ENCODE peak calls at places on chromosomes 11 and 22, in six cellular contexts. One of them, this sample, is unnamed.

GRCh38 chr11:3906166-3906565 is 50.7 kb downstream of the STIM1 start:
- DNase-seq in neural progenitor cell: no peak
- DNase-seq in fibroblast of the aortic adventitia: no peak
- DNase-seq in right lobe of liver: no peak
- DNase-seq in A673: no peak
- DNase-seq in H9: no peak
- DNase-seq in this sample: no peak

GRCh38 chr22:50274311-50274710 is 4.1 kb upstream of the MAPK11 start:
- DNase-seq in right lobe of liver: peak
- DNase-seq in A673: peak
- DNase-seq in H9: no peak
- DNase-seq in neural progenitor cell: peak
- DNase-seq in fibroblast of the aortic adventitia: peak
- DNase-seq in this sample: peak

GRCh38 chr22:35489225-35489624 is 51.4 kb upstream of the RASD2 start:
- DNase-seq in fibroblast of the aortic adventitia: no peak
- DNase-seq in neural progenitor cell: no peak
- DNase-seq in A673: no peak
- DNase-seq in right lobe of liver: no peak
- DNase-seq in H9: no peak
- DNase-seq in this sample: no peak

GRCh38 chr22:16965083-16965482 is 42.9 kb downstream of the GAB4 start:
- DNase-seq in right lobe of liver: no peak
- DNase-seq in fibroblast of the aortic adventitia: no peak
- DNase-seq in H9: no peak
- DNase-seq in A673: no peak
- DNase-seq in neural progenitor cell: no peak
- DNase-seq in this sample: no peak

GRCh38 chr11:71101046-71101445 is 151.3 kb downstream of the SHANK2 start:
- DNase-seq in right lobe of liver: no peak
- DNase-seq in A673: no peak
- DNase-seq in neural progenitor cell: no peak
- DNase-seq in H9: no peak
- DNase-seq in fibroblast of the aortic adventitia: no peak
- DNase-seq in this sample: no peak

GRCh38 chr22:32794449-32795213 is 6.9 kb upstream of the TIMP3 start:
- DNase-seq in A673: no peak
- DNase-seq in H9: peak
- DNase-seq in neural progenitor cell: no peak
- DNase-seq in fibroblast of the aortic adventitia: peak
- DNase-seq in right lobe of liver: no peak
- DNase-seq in this sample: no peak

GRCh38 chr22:43205748-43206514 is 19.0 kb upstream of the TTLL12 start:
- DNase-seq in H9: no peak
- DNase-seq in A673: no peak
- DNase-seq in right lobe of liver: no peak
- DNase-seq in fibroblast of the aortic adventitia: no peak
- DNase-seq in neural progenitor cell: no peak
- DNase-seq in this sample: no peak

GRCh38 chr11:1382831-1383607 is 6.7 kb upstream of the BRSK2 start:
- DNase-seq in right lobe of liver: peak
- DNase-seq in fibroblast of the aortic adventitia: peak
- DNase-seq in A673: peak
- DNase-seq in H9: peak
- DNase-seq in neural progenitor cell: peak
- DNase-seq in this sample: peak

GRCh38 chr11:17548444-17548843 is 1.4 kb downstream of the OTOG start:
- DNase-seq in right lobe of liver: no peak
- DNase-seq in fibroblast of the aortic adventitia: no peak
- DNase-seq in A673: no peak
- DNase-seq in H9: peak
- DNase-seq in neural progenitor cell: peak
- DNase-seq in this sample: no peak

GRCh38 chr11:25702417-25702816 is 629.5 kb upstream of the ANO3 start:
- DNase-seq in right lobe of liver: no peak
- DNase-seq in A673: no peak
- DNase-seq in H9: no peak
- DNase-seq in fibroblast of the aortic adventitia: no peak
- DNase-seq in neural progenitor cell: no peak
- DNase-seq in this sample: no peak

GRCh38 chr22:18065256-18065655 is 12.5 kb upstream of the PEX26 start:
- DNase-seq in H9: peak
- DNase-seq in right lobe of liver: no peak
- DNase-seq in A673: no peak
- DNase-seq in neural progenitor cell: peak
- DNase-seq in fibroblast of the aortic adventitia: no peak
- DNase-seq in this sample: no peak
- TF ChIP-seq CTCF in H9: peak
- TF ChIP-seq CTCF in right lobe of liver: no peak
- TF ChIP-seq CTCF in A673: no peak
- TF ChIP-seq CTCF in neural progenitor cell: peak
- TF ChIP-seq CTCF in fibroblast of the aortic adventitia: no peak
- TF ChIP-seq CTCF in this sample: no peak

DNA sequence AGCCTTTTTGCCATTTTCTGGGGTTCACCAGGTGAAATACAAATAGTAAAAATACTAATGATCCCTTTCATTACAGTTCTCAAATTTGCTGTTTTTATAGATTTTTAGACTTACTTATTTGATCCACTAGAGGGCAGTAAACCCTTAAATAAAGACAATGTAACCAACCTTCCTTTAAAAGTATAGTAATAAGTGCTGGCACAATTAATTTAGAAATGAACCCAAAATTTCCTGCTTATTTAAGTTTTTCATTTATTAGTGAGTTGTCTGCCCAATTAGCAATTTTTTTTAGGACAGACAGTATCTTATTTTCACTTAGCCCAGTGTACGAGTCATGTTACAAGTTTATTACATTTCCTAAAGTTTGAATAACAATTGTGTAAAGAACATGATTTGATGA is 4.7 kb downstream of the DDIAS start:
- DNase-seq in right lobe of liver: no peak
- DNase-seq in neural progenitor cell: peak
- DNase-seq in A673: peak
- DNase-seq in H9: no peak
- DNase-seq in fibroblast of the aortic adventitia: peak
- DNase-seq in this sample: no peak
- TF ChIP-seq CTCF in right lobe of liver: peak
- TF ChIP-seq CTCF in neural progenitor cell: peak
- TF ChIP-seq CTCF in A673: peak
- TF ChIP-seq CTCF in H9: peak
- TF ChIP-seq CTCF in fibroblast of the aortic adventitia: peak
- TF ChIP-seq CTCF in this sample: peak

GRCh38 chr11:31045335-31045734 is 324.2 kb downstream of the DCDC1 start:
- DNase-seq in neural progenitor cell: peak
- DNase-seq in right lobe of liver: no peak
- DNase-seq in fibroblast of the aortic adventitia: peak
- DNase-seq in A673: peak
- DNase-seq in H9: no peak
- DNase-seq in this sample: no peak
- TF ChIP-seq CTCF in neural progenitor cell: peak
- TF ChIP-seq CTCF in right lobe of liver: peak
- TF ChIP-seq CTCF in fibroblast of the aortic adventitia: peak
- TF ChIP-seq CTCF in A673: peak
- TF ChIP-seq CTCF in H9: peak
- TF ChIP-seq CTCF in this sample: peak

DNA sequence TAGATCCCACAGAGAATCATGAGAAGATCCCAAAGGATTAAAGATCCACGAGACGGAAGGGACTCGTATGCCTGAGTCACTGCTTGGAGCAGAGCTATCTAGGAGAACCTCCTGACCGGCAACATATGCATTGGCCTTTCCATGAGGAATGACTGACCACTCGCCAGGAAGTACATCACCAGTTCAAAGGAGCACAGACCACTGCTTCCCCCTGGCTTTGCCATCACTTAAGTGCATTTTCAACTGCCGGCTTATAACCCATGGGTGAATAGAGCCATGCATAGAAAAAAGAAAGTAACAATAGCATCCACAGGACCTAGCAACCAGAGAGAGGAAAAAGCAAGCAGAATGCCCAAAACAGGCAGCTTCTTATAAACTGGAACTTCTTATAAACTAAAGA is 98.3 kb upstream of the ZC3H12C start:
- DNase-seq in fibroblast of the aortic adventitia: no peak
- DNase-seq in A673: no peak
- DNase-seq in neural progenitor cell: peak
- DNase-seq in right lobe of liver: no peak
- DNase-seq in H9: no peak
- DNase-seq in this sample: no peak
- TF ChIP-seq CTCF in fibroblast of the aortic adventitia: no peak
- TF ChIP-seq CTCF in A673: no peak
- TF ChIP-seq CTCF in neural progenitor cell: no peak
- TF ChIP-seq CTCF in right lobe of liver: no peak
- TF ChIP-seq CTCF in H9: no peak
- TF ChIP-seq CTCF in this sample: no peak

DNA sequence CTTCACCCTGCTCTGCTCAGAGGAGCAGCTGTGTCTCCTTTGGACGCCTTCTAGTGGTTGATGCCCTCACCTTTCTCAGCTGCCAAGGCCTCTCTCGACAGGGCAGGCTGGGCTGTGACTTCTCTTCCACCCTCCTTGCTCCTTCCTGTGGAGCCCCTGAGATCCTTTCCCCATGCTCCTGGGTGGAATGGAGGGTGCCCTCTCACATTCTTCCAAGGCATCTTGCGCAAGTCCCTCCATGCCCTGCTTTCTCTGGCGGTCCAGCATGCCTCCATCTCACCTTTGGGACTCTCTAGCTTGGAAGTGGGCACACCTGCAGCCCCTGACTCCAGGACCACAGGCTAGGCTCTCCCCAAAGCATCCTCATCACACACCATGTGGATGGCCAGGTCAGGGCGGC is 68.9 kb downstream of the BMAL1 start:
- DNase-seq in right lobe of liver: no peak
- DNase-seq in A673: no peak
- DNase-seq in fibroblast of the aortic adventitia: no peak
- DNase-seq in H9: no peak
- DNase-seq in neural progenitor cell: no peak
- DNase-seq in this sample: no peak
- TF ChIP-seq CTCF in right lobe of liver: no peak
- TF ChIP-seq CTCF in A673: no peak
- TF ChIP-seq CTCF in fibroblast of the aortic adventitia: no peak
- TF ChIP-seq CTCF in H9: no peak
- TF ChIP-seq CTCF in neural progenitor cell: no peak
- TF ChIP-seq CTCF in this sample: no peak

DNA sequence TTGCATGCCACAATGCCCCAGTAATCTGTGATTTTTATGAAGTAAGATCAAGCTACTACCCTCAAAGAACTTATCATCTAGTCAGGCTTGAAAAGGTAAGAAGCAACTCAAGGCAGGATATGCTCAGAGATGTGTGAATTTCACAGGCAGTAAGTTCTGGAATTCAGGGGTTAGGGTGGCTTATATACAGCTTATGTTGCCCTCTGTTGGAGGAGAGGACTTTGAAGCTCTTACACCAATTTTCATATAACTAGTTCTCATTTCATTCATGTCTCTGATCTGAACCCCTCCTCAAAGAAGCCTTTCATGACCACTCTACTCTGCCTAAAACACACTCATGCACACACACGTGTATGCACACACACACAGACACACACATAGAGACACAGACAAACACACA is 220.5 kb upstream of the ZBED5 start:
- DNase-seq in H9: no peak
- DNase-seq in A673: no peak
- DNase-seq in fibroblast of the aortic adventitia: peak
- DNase-seq in neural progenitor cell: no peak
- DNase-seq in right lobe of liver: no peak
- DNase-seq in this sample: no peak
- TF ChIP-seq CTCF in H9: peak
- TF ChIP-seq CTCF in A673: peak
- TF ChIP-seq CTCF in fibroblast of the aortic adventitia: peak
- TF ChIP-seq CTCF in neural progenitor cell: no peak
- TF ChIP-seq CTCF in right lobe of liver: no peak
- TF ChIP-seq CTCF in this sample: no peak

GRCh38 chr11:121534131-121535093 is 81.6 kb upstream of the SORL1-AS1 start:
- DNase-seq in H9: no peak
- DNase-seq in A673: peak
- DNase-seq in right lobe of liver: no peak
- DNase-seq in fibroblast of the aortic adventitia: peak
- DNase-seq in neural progenitor cell: no peak
- DNase-seq in this sample: no peak
- TF ChIP-seq CTCF in H9: no peak
- TF ChIP-seq CTCF in A673: peak
- TF ChIP-seq CTCF in right lobe of liver: no peak
- TF ChIP-seq CTCF in fibroblast of the aortic adventitia: peak
- TF ChIP-seq CTCF in neural progenitor cell: no peak
- TF ChIP-seq CTCF in this sample: no peak

GRCh38 chr11:76561245-76561644 is 109.3 kb downstream of the LRRC32 start:
- DNase-seq in A673: no peak
- DNase-seq in H9: no peak
- DNase-seq in right lobe of liver: no peak
- DNase-seq in neural progenitor cell: no peak
- DNase-seq in fibroblast of the aortic adventitia: no peak
- DNase-seq in this sample: no peak
- TF ChIP-seq CTCF in A673: no peak
- TF ChIP-seq CTCF in H9: no peak
- TF ChIP-seq CTCF in right lobe of liver: no peak
- TF ChIP-seq CTCF in neural progenitor cell: no peak
- TF ChIP-seq CTCF in fibroblast of the aortic adventitia: no peak
- TF ChIP-seq CTCF in this sample: no peak